ENCODE peak calls at places on chromosomes 5 and 9, in five cellular contexts. S, F, R, Y and B are unnamed samples.

GRCh38 chr5:159765760-159766517 is 150.3 kb upstream of the ADRA1B start:
- DNase-seq in R (no peak), Y (no peak), S (no peak), F (no peak), B (no peak)

GRCh38 chr9:112355305-112355953 is 22.0 kb upstream of the PTBP3 start:
- DNase-seq in Y (no peak), S (no peak), F (no peak), R (no peak), B (no peak)

GRCh38 chr9:112072721-112073553 is 102.2 kb downstream of the SUSD1 start:
- DNase-seq in Y (no peak), R (no peak), F (peak; percentile 98), S (no peak), B (no peak)

GRCh38 chr9:74496819-74497749 is at the start of gene RORB:
- DNase-seq in Y (no peak), R (peak; percentile 36), S (no peak), F (no peak), B (peak; percentile 81)

GRCh38 chr5:138336952-138337684 is 948 bp upstream of the FAM53C start:
- DNase-seq in R (peak; percentile 85), F (no peak), S (no peak), Y (peak; percentile 91), B (no peak)

GRCh38 chr9:14962193-14962899 is 52.1 kb upstream of the FREM1 start:
- DNase-seq in S (no peak), F (no peak), Y (no peak), R (no peak), B (no peak)

GRCh38 chr5:90287031-90287430 is 122.5 kb downstream of the CETN3 start:
- DNase-seq in R (no peak), S (no peak), Y (no peak), F (no peak), B (no peak)

GRCh38 chr9:37370282-37370681 is 52.2 kb upstream of the GRHPR start:
- DNase-seq in S (no peak), Y (no peak), R (no peak), F (no peak), B (no peak)

GRCh38 chr5:173315495-173316352 is 12.5 kb downstream of the STC2 start:
- DNase-seq in S (no peak), Y (peak; percentile 46), F (peak; percentile 49), R (no peak), B (peak; percentile 48)
- H3K4me3 ChIP-seq in S (no peak overlapping the region), Y (no peak overlapping the region), F (no peak overlapping the region), R (no peak overlapping the region), B (no peak overlapping the region)

DNA sequence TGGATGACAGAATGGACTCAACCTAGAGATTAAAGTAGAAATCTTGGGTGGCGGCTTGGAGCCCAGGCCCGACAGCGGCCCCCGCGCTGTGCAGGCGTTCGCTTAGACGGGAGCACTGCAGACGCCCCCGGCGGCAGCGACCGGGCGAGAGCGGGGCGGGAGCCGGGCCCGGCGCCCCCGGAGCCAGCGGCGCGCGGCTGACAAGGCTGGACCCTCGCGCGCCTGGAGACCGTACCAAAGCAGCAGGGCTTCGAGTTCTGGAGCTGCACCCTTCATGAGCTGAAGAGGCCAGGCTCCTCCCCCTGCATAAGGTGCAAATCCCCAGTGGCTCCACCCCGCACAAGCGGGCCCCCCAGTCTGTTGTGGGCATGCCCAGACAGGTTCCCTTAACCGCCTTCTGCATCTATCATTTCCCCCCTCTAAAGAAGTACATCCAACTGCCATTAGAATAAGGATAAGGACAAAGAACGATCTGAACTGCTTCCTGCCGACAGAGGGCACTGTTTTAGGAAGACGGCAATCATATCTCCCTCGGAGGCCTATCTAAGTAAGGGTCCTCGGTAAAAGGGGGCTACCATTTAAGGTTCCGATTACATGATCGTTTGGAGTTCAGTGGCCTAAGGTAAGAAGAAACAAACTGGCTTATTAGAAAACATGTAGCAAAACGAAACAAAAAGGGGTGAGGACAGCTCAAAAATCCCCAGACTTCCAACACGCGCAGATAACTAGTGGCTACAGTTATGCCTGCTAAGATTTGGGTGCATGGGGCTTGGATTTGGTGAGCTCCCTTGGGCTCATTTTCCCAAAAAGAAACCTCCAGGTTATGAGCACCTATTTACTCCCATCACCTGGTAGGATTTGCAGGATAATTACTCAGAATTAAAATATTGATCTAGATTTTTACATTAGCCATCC is 66.3 kb downstream of the RGMB start:
- DNase-seq in S (peak; percentile 9), F (no peak), Y (no peak), R (no peak), B (no peak)
- H3K4me3 ChIP-seq in S (no peak overlapping the region), F (no peak overlapping the region), Y (no peak overlapping the region), R (no peak overlapping the region), B (no peak overlapping the region)

DNA sequence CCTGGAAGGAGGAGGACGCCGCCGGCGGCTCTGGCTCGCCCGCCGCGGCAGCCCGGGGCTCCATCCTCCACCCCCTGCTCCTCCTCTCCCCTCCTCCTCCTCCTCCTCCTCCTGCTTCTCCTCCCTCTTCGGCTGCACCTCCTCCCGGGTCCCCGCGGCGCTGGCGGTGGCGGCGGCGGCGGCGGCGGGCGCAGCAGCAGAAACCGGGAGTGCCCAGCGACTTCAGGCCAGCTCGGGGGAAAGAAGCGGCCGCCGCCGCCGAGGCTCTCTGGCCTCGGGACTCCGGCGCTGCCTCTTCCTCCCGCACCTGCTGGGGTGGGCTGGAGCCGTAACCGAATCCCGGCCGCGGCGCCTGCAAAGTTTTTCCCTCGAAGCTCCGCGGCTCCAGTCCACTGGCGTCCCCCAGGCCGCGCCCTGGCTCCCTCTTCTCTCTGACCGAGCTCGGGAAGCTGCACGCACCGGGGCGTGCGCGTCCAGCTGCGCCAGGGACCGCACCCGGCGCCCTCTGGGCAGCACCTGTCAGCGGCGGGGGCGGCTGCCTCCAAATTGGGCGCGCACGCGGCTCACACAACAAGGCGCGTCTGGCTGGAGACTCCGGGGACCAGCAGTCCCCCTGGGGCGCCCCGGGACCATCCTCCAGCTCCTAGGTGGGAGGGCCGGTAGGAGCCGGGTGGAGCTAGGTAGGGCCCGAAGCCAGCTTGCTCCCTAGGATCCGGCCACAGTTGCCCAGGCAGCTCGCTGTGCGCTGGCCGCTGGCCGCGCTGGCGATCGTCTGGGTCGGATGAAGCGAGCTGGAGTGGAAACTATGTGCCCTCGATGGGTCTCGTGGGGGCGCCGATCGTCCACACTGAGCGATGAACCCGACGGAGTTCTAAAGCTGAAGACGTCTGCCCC is at the start of gene MCTP1:
- DNase-seq in Y (no peak), R (no peak), F (no peak), S (no peak), B (peak; percentile 16)
- H3K4me3 ChIP-seq in Y (peak within 1 kb of the TSS; percentile 30), R (peak within 1 kb of the TSS; percentile 37), F (peak within 1 kb of the TSS; percentile 47), S (no peak within 1 kb of the TSS), B (peak within 1 kb of the TSS; percentile 79)

GRCh38 chr5:116703923-116704322 is 129.3 kb upstream of the SEMA6A start:
- DNase-seq in S (no peak), Y (no peak), R (no peak), F (no peak), B (no peak)
- H3K4me3 ChIP-seq in S (no peak overlapping the region), Y (no peak overlapping the region), R (no peak overlapping the region), F (no peak overlapping the region), B (no peak overlapping the region)

GRCh38 chr9:133527444-133527920 is 2.7 kb upstream of the MYMK start:
- DNase-seq in Y (no peak), S (no peak), F (no peak), R (no peak), B (no peak)
- H3K4me3 ChIP-seq in Y (no peak overlapping the region), S (no peak overlapping the region), F (no peak overlapping the region), R (no peak overlapping the region), B (no peak overlapping the region)

GRCh38 chr5:55236800-55237199 is 3.4 kb upstream of the CCNO start:
- DNase-seq in S (no peak), F (no peak), R (no peak), Y (no peak), B (no peak)

GRCh38 chr5:55231476-55232193 is 1.8 kb downstream of the CCNO start:
- DNase-seq in S (no peak), F (no peak), Y (no peak), R (peak; percentile 26), B (no peak)

GRCh38 chr5:55232985-55233928 is at the start of gene CCNO:
- DNase-seq in R (peak; percentile 56), S (peak; percentile 81), Y (peak; percentile 37), F (peak; percentile 33), B (peak; percentile 94)

GRCh38 chr5:55232194-55232984 is 1.0 kb downstream of the CCNO start:
- DNase-seq in S (no peak), F (no peak), Y (no peak), R (no peak), B (no peak)

GRCh38 chr5:55234171-55234700 is 828 bp upstream of the CCNO start:
- DNase-seq in R (no peak), S (no peak), F (no peak), Y (no peak), B (peak; percentile 42)
- H3K4me3 ChIP-seq in R (peak overlapping the region; percentile 62), S (peak overlapping the region; percentile 71), F (peak overlapping the region; percentile 53), Y (peak overlapping the region; percentile 12), B (peak overlapping the region; percentile 86)

DNA sequence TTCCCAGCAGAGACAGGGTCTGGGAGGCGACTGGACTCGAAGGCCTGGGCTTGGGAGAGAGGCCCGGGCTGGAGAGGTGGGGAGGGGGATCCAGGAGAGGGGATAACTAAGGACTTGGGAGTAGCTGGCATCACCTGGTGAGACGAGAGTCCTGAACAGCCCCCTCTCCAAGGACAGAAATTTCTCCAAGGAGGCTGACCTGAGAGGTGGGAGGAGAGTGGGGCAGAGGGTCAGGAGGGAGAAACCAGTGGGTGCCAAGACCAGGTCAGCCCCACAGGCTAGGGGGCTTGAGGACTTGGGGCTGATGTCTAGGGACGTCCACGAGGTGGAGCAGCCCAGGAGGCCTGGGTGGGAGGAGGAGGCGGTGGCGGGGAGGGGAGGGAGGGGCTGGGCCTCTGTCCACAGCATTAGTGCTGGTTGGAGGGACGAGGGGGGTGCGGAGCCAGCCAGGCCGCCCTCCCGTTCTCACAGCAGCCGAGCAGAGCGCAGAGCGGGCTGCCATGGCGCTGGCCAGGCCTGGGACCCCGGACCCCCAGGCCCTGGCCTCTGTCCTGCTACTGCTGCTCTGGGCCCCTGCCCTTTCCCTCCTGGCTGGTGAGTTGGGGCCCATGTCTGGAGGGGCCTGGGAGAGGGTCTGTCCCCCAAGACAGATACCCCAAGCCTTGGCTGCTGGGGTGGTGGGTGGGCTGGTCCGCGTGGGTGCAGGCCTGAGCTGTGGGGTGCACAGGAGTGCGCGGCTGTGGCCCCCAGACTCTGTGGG is at the start of gene CRB2:
- DNase-seq in Y (peak; percentile 66), F (no peak), S (no peak), R (no peak), B (no peak)
- H3K4me3 ChIP-seq in Y (peak within 1 kb of the TSS; percentile 15), F (no peak within 1 kb of the TSS), S (no peak within 1 kb of the TSS), R (no peak within 1 kb of the TSS), B (no peak within 1 kb of the TSS)

GRCh38 chr9:126705311-126705766 is 91.6 kb downstream of the LMX1B start:
- DNase-seq in S (peak; percentile 79), Y (peak; percentile 69), R (peak; percentile 79), F (no peak), B (peak; percentile 79)
- H3K4me3 ChIP-seq in S (no peak overlapping the region), Y (no peak overlapping the region), R (peak overlapping the region; percentile 35), F (no peak overlapping the region), B (peak overlapping the region; percentile 19)